ENCODE peak calls at places on chromosomes 1 and 21, in five cellular contexts. L, G, F, U and O are unnamed samples.

GRCh38 chr1:108819878-108820277 is 37.0 kb downstream of the AKNAD1 start:
- DNase-seq in F (no peak), L (no peak), U (no peak), G (no peak), O (no peak)

GRCh38 chr1:210222288-210223006 is 10.1 kb upstream of the SERTAD4 start:
- DNase-seq in L (no peak), G (no peak), F (no peak), U (no peak), O (no peak)

GRCh38 chr1:65020774-65021173 is 54.4 kb upstream of the JAK1 start:
- DNase-seq in U (no peak), G (no peak), L (no peak), F (no peak), O (no peak)

GRCh38 chr1:22576617-22577016 is 13.3 kb downstream of the EPHA8 start:
- DNase-seq in F (no peak), U (no peak), G (no peak), L (no peak), O (no peak)

GRCh38 chr1:118075116-118075515 is 109.9 kb downstream of the SPAG17 start:
- DNase-seq in L (no peak), F (no peak), G (no peak), U (no peak), O (no peak)

GRCh38 chr1:231241751-231242150 is 739 bp downstream of the GNPAT start:
- DNase-seq in U (peak), F (no peak), L (no peak), G (peak), O (no peak)

GRCh38 chr21:37564924-37565529 is 198.5 kb downstream of the DYRK1A start:
- DNase-seq in G (peak), U (no peak), F (no peak), L (no peak), O (no peak)

GRCh38 chr1:178060789-178061556 is 32.9 kb upstream of the RASAL2 start:
- DNase-seq in L (no peak), U (peak), G (no peak), F (peak), O (no peak)

GRCh38 chr1:119253366-119253765 is 112.9 kb upstream of the WARS2 start:
- DNase-seq in G (peak), L (no peak), F (no peak), U (no peak), O (no peak)

GRCh38 chr21:45341779-45342178 is 54.1 kb upstream of the POFUT2 start:
- DNase-seq in U (no peak), G (peak), F (no peak), L (no peak), O (no peak)

GRCh38 chr1:231480008-231480407 is 48.5 kb upstream of the TSNAX start:
- DNase-seq in F (no peak), L (no peak), U (no peak), G (no peak), O (no peak)

GRCh38 chr1:112144738-112145426 is 155.4 kb upstream of the KCND3 start:
- DNase-seq in L (no peak), G (peak), F (no peak), U (no peak), O (peak)

GRCh38 chr1:109491372-109491771 is 2.5 kb upstream of the CYB561D1 start:
- DNase-seq in L (no peak), G (no peak), F (no peak), U (no peak), O (no peak)

GRCh38 chr1:235366286-235366685 is 941 bp upstream of the TBCE start:
- DNase-seq in G (no peak), L (no peak), U (no peak), F (no peak), O (no peak)

GRCh38 chr1:98668733-98669132 is 7.2 kb downstream of the SNX7 start:
- DNase-seq in F (no peak), U (no peak), L (no peak), G (no peak), O (no peak)

GRCh38 chr1:66239834-66240233 is 294.1 kb upstream of the SGIP1 start:
- DNase-seq in L (no peak), F (no peak), U (no peak), G (no peak), O (no peak)

GRCh38 chr1:18336811-18337210 is 143.9 kb upstream of the KLHDC7A start:
- DNase-seq in G (no peak), F (no peak), L (no peak), U (no peak), O (no peak)

GRCh38 chr1:64733576-64734288 is 11.1 kb upstream of the RAVER2 start:
- DNase-seq in U (no peak), L (no peak), G (no peak), F (no peak), O (no peak)

GRCh38 chr1:114352797-114353196 is 158.2 kb downstream of the TRIM33 start:
- DNase-seq in U (no peak), L (no peak), F (no peak), G (no peak), O (no peak)

GRCh38 chr1:151165281-151165737 is 393 bp downstream of the LYSMD1 start:
- DNase-seq in L (no peak), F (peak), U (peak), G (peak), O (peak)

GRCh38 chr1:9417695-9418094 is 121.6 kb upstream of the SLC25A33 start:
- DNase-seq in G (no peak), F (no peak), U (no peak), L (no peak), O (no peak)

GRCh38 chr21:42146251-42146805 is 72.6 kb upstream of the ABCG1 start:
- DNase-seq in F (no peak), L (peak), U (no peak), G (no peak), O (no peak)

GRCh38 chr21:45078877-45079281 is 4.5 kb downstream of the ADARB1 start:
- DNase-seq in U (no peak), F (no peak), L (no peak), G (no peak), O (no peak)

GRCh38 chr1:30778156-30778978 is 20.8 kb upstream of the LAPTM5 start:
- DNase-seq in L (no peak), G (peak), F (no peak), U (no peak), O (no peak)

GRCh38 chr1:179178965-179179364 is 50.5 kb downstream of the ABL2 start:
- DNase-seq in F (no peak), G (no peak), U (peak), L (no peak), O (no peak)

GRCh38 chr1:75034376-75034775 is 99.8 kb upstream of the LHX8 start:
- DNase-seq in F (no peak), G (no peak), U (no peak), L (no peak), O (no peak)

GRCh38 chr1:208065862-208066261 is 154.9 kb upstream of the CD34 start:
- DNase-seq in U (peak), G (no peak), L (no peak), F (peak), O (no peak)

GRCh38 chr1:183278736-183279591 is 92.9 kb downstream of the LAMC2 start:
- DNase-seq in F (no peak), L (no peak), G (peak), U (peak), O (no peak)

GRCh38 chr1:52237430-52237829 is 95.5 kb downstream of the ZFYVE9 start:
- DNase-seq in G (no peak), F (no peak), U (no peak), L (no peak), O (no peak)

GRCh38 chr21:34502480-34503106 is 9.4 kb downstream of the KCNE1 start:
- DNase-seq in G (no peak), L (no peak), U (no peak), F (no peak), O (no peak)

GRCh38 chr1:6261615-6261995 is 707 bp upstream of the GPR153 start:
- DNase-seq in F (no peak), G (no peak), L (no peak), U (no peak), O (no peak)

GRCh38 chr1:207565546-207566468 is 69.8 kb downstream of the CR1 start:
- DNase-seq in G (peak), L (no peak), U (no peak), F (no peak), O (no peak)

GRCh38 chr21:31945576-31945975 is 72.8 kb downstream of the HUNK start:
- DNase-seq in L (no peak), U (no peak), F (no peak), G (no peak), O (no peak)

GRCh38 chr1:182095946-182096345 is 34.4 kb upstream of the ZNF648 start:
- DNase-seq in G (no peak), F (no peak), U (no peak), L (no peak), O (no peak)

GRCh38 chr1:152486400-152487006 is 24.1 kb upstream of the LCE5A start:
- DNase-seq in L (no peak), F (no peak), U (no peak), G (no peak), O (no peak)

GRCh38 chr1:12095822-12096263 is 32.7 kb downstream of the TNFRSF8 start:
- DNase-seq in G (no peak), L (no peak), F (no peak), U (peak), O (no peak)